ENCODE peak calls at places on chromosomes 6 and 20, in five cellular contexts. L is stomach, M is K562, T is Peyer's patch, K is esophagus squamous epithelium. W is an unnamed sample.

GRCh38 chr6:46052479-46052878 is 36.8 kb upstream of the CLIC5 start:
- DNase-seq in L (no peak), T (no peak), K (no peak), M (no peak), W (no peak)

GRCh38 chr6:88177961-88178464 is 11.9 kb upstream of the CNR1 start:
- DNase-seq in T (peak; percentile 50), K (no peak), M (no peak), L (no peak), W (no peak)

GRCh38 chr6:156028310-156029131 is 572.9 kb upstream of the NOX3 start:
- DNase-seq in K (no peak), T (no peak), M (no peak), L (no peak), W (no peak)

GRCh38 chr20:4119854-4120209 is 104.5 kb upstream of the RNF24 start:
- DNase-seq in L (no peak), M (no peak), T (no peak), K (no peak), W (no peak)

GRCh38 chr6:142871910-142872331 is 73.1 kb downstream of the HIVEP2 start:
- DNase-seq in T (peak; percentile 76), M (no peak), L (no peak), K (no peak), W (no peak)

GRCh38 chr20:31819083-31819784 is at the start of gene MYLK2:
- DNase-seq in M (no peak), T (no peak), K (no peak), L (no peak), W (no peak)

GRCh38 chr6:132867055-132867454 is 52.7 kb downstream of the RPS12 start:
- DNase-seq in L (no peak), T (no peak), K (no peak), M (no peak), W (no peak)

GRCh38 chr20:13525225-13525940 is 113.3 kb downstream of the TASP1 start:
- DNase-seq in L (no peak), T (no peak), M (no peak), K (no peak), W (no peak)

GRCh38 chr6:41914343-41914742 is 6.6 kb downstream of the MED20 start:
- DNase-seq in L (no peak), M (no peak), T (no peak), K (no peak), W (no peak)

GRCh38 chr6:52360601-52361346 is 1.2 kb upstream of the PAQR8 start:
- DNase-seq in M (peak; percentile 29), K (no peak), T (no peak), L (no peak), W (no peak)

GRCh38 chr6:169508452-169508851 is 193.4 kb downstream of the WDR27 start:
- DNase-seq in T (no peak), K (no peak), M (no peak), L (no peak), W (no peak)

GRCh38 chr20:43658068-43658722 is 8.7 kb upstream of the MYBL2 start:
- DNase-seq in M (peak; percentile 69), T (no peak), K (no peak), L (no peak), W (no peak)

GRCh38 chr20:21159658-21160380 is 33.9 kb downstream of the KIZ start:
- DNase-seq in L (no peak), K (no peak), T (no peak), M (peak; percentile 13), W (no peak)

GRCh38 chr6:9408718-9409117 is 973.4 kb upstream of the SLC35B3 start:
- DNase-seq in T (no peak), K (no peak), L (no peak), M (no peak), W (no peak)

GRCh38 chr6:90146914-90147668 is 149.6 kb downstream of the BACH2 start:
- DNase-seq in M (no peak), T (no peak), L (no peak), K (no peak), W (no peak)

GRCh38 chr6:47733879-47734558 is 35.6 kb downstream of the ADGRF4 start:
- DNase-seq in K (no peak), T (no peak), M (peak; percentile 50), L (no peak), W (no peak)

GRCh38 chr6:79084693-79085092 is 6.6 kb upstream of the PHIP start:
- DNase-seq in L (no peak), K (no peak), M (no peak), T (no peak), W (no peak)

GRCh38 chr6:15491255-15491985 is 171.4 kb downstream of the DTNBP1 start:
- DNase-seq in L (peak; percentile 74), M (peak; percentile 78), K (no peak), T (peak; percentile 68), W (peak; percentile 77)

GRCh38 chr6:24357336-24358218 is at the start of gene DCDC2:
- DNase-seq in M (peak; percentile 14), K (no peak), L (peak; percentile 82), T (peak; percentile 23), W (no peak)

GRCh38 chr6:55937227-55937626 is 61.8 kb upstream of the BMP5 start:
- DNase-seq in L (no peak), T (no peak), K (no peak), M (no peak), W (no peak)

GRCh38 chr20:24892931-24893330 is 56.1 kb upstream of the CST7 start:
- DNase-seq in M (no peak), T (no peak), K (no peak), L (no peak), W (no peak)

GRCh38 chr6:119669228-119669627 is 319.7 kb upstream of the MAN1A1 start:
- DNase-seq in M (no peak), T (no peak), L (no peak), K (no peak), W (no peak)

GRCh38 chr6:127225497-127225896 is 41.2 kb upstream of the RNF146 start:
- DNase-seq in L (no peak), M (no peak), T (no peak), K (no peak), W (no peak)

GRCh38 chr20:50151034-50151743 is 2.3 kb downstream of the PEDS1 start:
- DNase-seq in L (peak; percentile 73), K (no peak), T (no peak), M (peak; percentile 55), W (no peak)

GRCh38 chr6:9233226-9233625 is 797.9 kb upstream of the SLC35B3 start:
- DNase-seq in L (no peak), K (no peak), T (no peak), M (no peak), W (no peak)

GRCh38 chr6:167699141-167700036 is 127.3 kb upstream of the AFDN start:
- DNase-seq in K (peak; percentile 15), M (no peak), L (peak; percentile 49), T (peak; percentile 56), W (peak; percentile 61)
- TF ChIP-seq POLR2A in K (no peak), M (no peak), L (no peak), T (no peak), W (no peak)

GRCh38 chr6:5411414-5411813 is 150.1 kb downstream of the FARS2 start:
- DNase-seq in K (no peak), T (no peak), L (no peak), M (no peak), W (no peak)
- TF ChIP-seq CTCF in K (no peak), T (no peak), L (no peak), M (no peak), W (no peak)

GRCh38 chr6:31157543-31158139 is at the start of gene CCHCR1:
- DNase-seq in L (no peak), T (no peak), M (peak; percentile 30), K (no peak), W (no peak)
- TF ChIP-seq POLR2A in L (no peak), T (no peak), M (peak; percentile 75), K (no peak), W (no peak)

GRCh38 chr6:109303647-109304283 is 78.5 kb downstream of the CD164 start:
- DNase-seq in T (no peak), L (peak; percentile 47), K (no peak), M (peak; percentile 81), W (no peak)
- TF ChIP-seq CTCF in T (no peak), L (no peak), K (no peak), M (no peak), W (no peak)

GRCh38 chr6:33453361-33454008 is 891 bp upstream of the ZBTB9 start:
- DNase-seq in T (no peak), L (no peak), M (no peak), K (no peak), W (no peak)

GRCh38 chr6:33454009-33454946 is at the start of gene ZBTB9:
- DNase-seq in T (peak; percentile 97), M (peak; percentile 98), K (peak; percentile 76), L (peak; percentile 98), W (peak; percentile 96)

GRCh38 chr6:33451606-33452005 is 2.8 kb upstream of the ZBTB9 start:
- DNase-seq in L (no peak), M (no peak), K (no peak), T (no peak), W (no peak)

GRCh38 chr6:33452496-33452895 is 1.9 kb upstream of the ZBTB9 start:
- DNase-seq in T (no peak), M (no peak), K (no peak), L (no peak), W (no peak)

GRCh38 chr6:33450434-33450833 is 3.9 kb upstream of the ZBTB9 start:
- DNase-seq in T (no peak), K (no peak), L (no peak), M (no peak), W (no peak)
- TF ChIP-seq POLR2A in T (no peak), K (no peak), L (no peak), M (no peak), W (no peak)

GRCh38 chr6:81752084-81752968 is at the start of gene TENT5A:
- DNase-seq in L (peak; percentile 94), M (peak; percentile 88), T (peak; percentile 89), K (peak; percentile 42), W (peak; percentile 93)
- TF ChIP-seq CTCF in L (no peak), M (no peak), T (peak; percentile 16), K (no peak), W (no peak)

GRCh38 chr6:20479075-20479871 is 55.0 kb upstream of the CDKAL1 start:
- DNase-seq in M (no peak), L (no peak), K (no peak), T (no peak), W (no peak)
- TF ChIP-seq POLR2A in M (peak; percentile 36), L (no peak), K (no peak), T (no peak), W (no peak)

DNA sequence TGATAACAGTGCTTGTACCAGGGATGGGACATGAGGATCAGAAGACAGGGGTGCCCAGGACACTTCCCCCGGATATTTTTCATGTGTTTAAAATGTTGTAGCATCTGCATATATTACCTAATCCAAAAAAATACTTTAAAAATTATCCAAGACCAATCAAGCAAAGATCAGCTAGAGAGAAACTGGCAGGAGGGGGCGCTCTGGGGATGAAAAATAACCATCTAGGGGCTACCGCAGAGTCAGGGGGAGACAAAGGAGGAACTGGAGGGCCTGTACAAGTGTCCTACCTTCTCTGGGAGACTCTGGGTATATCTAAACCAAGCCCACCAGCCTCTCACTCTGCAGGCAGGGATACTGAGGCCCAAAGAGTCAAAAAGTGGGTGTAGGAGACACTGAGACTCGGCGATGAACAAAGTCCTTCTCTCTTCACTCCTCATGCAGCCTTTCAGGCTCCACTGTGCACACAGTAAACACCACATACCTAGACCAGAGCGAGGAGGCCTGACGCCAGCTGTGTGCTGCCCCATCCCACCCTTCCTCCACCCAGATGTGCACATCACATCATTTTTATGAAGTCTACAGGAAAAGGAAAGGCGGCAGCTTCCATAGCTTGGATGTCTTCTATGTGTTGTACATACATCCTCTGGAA is 9.8 kb downstream of the RIMS4 start:
- DNase-seq in M (peak; percentile 27), L (no peak), K (no peak), T (no peak), W (no peak)
- TF ChIP-seq CTCF in M (peak; percentile 68), L (no peak), K (no peak), T (peak; percentile 10), W (no peak)

W was measured in uterus.